ENCODE peak calls at places on chromosomes 11 and 22, in six cellular contexts. Z is K562, Y is upper lobe of left lung, J is HCT116, O is HepG2, V is GM12878. C is an unnamed sample.

GRCh38 chr11:112195906-112196305 is 20.6 kb downstream of the BCO2 start:
- ATAC-seq in Z (peak), Y (no peak), J (no peak), O (no peak), V (no peak), C (peak)

GRCh38 chr11:73999581-74000306 is 9.1 kb downstream of the UCP3 start:
- ATAC-seq in Z (no peak), Y (no peak), J (no peak), O (no peak), V (no peak), C (no peak)

GRCh38 chr22:50184004-50184461 is 1.7 kb upstream of the TRABD start:
- ATAC-seq in Z (peak), Y (peak), J (no peak), O (peak), V (no peak), C (peak)

GRCh38 chr11:62875698-62876483 is 4.8 kb upstream of the SLC3A2 start:
- ATAC-seq in Z (no peak), Y (no peak), J (no peak), O (peak), V (no peak), C (no peak)

GRCh38 chr22:48578138-48579034 is 1249.3 kb downstream of the BRD1 start:
- ATAC-seq in Z (no peak), Y (no peak), J (no peak), O (peak), V (no peak), C (no peak)

GRCh38 chr22:29766632-29767288 is at the start of gene ZMAT5:
- ATAC-seq in Z (peak), Y (peak), J (peak), O (peak), V (peak), C (peak)

GRCh38 chr11:73671701-73672100 is 25.3 kb downstream of the PLEKHB1 start:
- ATAC-seq in Z (peak), Y (no peak), J (no peak), O (peak), V (no peak), C (peak)

GRCh38 chr11:103585911-103586310 is 450.5 kb upstream of the DDI1 start:
- ATAC-seq in Z (no peak), Y (no peak), J (no peak), O (no peak), V (no peak), C (no peak)

GRCh38 chr11:11558352-11558751 is 63.5 kb downstream of the GALNT18 start:
- ATAC-seq in Z (no peak), Y (peak), J (no peak), O (no peak), V (no peak), C (no peak)

GRCh38 chr11:35013514-35014191 is 97.2 kb downstream of the PDHX start:
- ATAC-seq in Z (no peak), Y (no peak), J (no peak), O (no peak), V (peak), C (no peak)

GRCh38 chr22:46561435-46561905 is 24.1 kb upstream of the CELSR1 start:
- ATAC-seq in Z (peak), Y (no peak), J (peak), O (peak), V (peak), C (no peak)

GRCh38 chr11:112880454-112880853 is 80.8 kb upstream of the NCAM1 start:
- ATAC-seq in Z (no peak), Y (no peak), J (no peak), O (no peak), V (no peak), C (no peak)

GRCh38 chr11:46942172-46942571 is 5.6 kb downstream of the CSTPP1 start:
- ATAC-seq in Z (no peak), Y (peak), J (no peak), O (no peak), V (no peak), C (no peak)

GRCh38 chr11:113906038-113906437 is 1.4 kb downstream of the HTR3B start:
- ATAC-seq in Z (peak), Y (no peak), J (peak), O (peak), V (no peak), C (no peak)

GRCh38 chr22:33848251-33848650 is 72.0 kb downstream of the LARGE1 start:
- ATAC-seq in Z (no peak), Y (no peak), J (no peak), O (no peak), V (no peak), C (no peak)

GRCh38 chr11:119714590-119714989 is 14.4 kb downstream of the NECTIN1 start:
- ATAC-seq in Z (no peak), Y (no peak), J (no peak), O (no peak), V (no peak), C (no peak)

GRCh38 chr11:66271816-66272215 is 3.4 kb downstream of the RAB1B start:
- ATAC-seq in Z (no peak), Y (no peak), J (no peak), O (no peak), V (no peak), C (no peak)

GRCh38 chr11:33478111-33478573 is 221.0 kb downstream of the HIPK3 start:
- ATAC-seq in Z (no peak), Y (no peak), J (no peak), O (peak), V (peak), C (no peak)

GRCh38 chr11:30825723-30826122 is 239.6 kb upstream of the MPPED2 start:
- ATAC-seq in Z (no peak), Y (peak), J (no peak), O (no peak), V (no peak), C (no peak)

GRCh38 chr11:16831281-16832192 is 93.1 kb downstream of the C11orf58 start:
- ATAC-seq in Z (no peak), Y (no peak), J (no peak), O (no peak), V (no peak), C (no peak)

GRCh38 chr11:35346472-35347136 is 72.8 kb downstream of the SLC1A2 start:
- ATAC-seq in Z (no peak), Y (no peak), J (no peak), O (peak), V (no peak), C (no peak)

GRCh38 chr11:66420671-66421476 is at the start of gene NPAS4:
- ATAC-seq in Z (no peak), Y (no peak), J (no peak), O (no peak), V (no peak), C (peak)

GRCh38 chr22:20786536-20786979 is 12.6 kb downstream of the SERPIND1 start:
- ATAC-seq in Z (no peak), Y (no peak), J (no peak), O (no peak), V (no peak), C (no peak)

GRCh38 chr22:38788417-38788816 is 5.5 kb downstream of the DNAL4 start:
- ATAC-seq in Z (no peak), Y (peak), J (no peak), O (no peak), V (no peak), C (peak)

GRCh38 chr22:48808038-48808960 is 1019.4 kb downstream of the BRD1 start:
- ATAC-seq in Z (no peak), Y (no peak), J (no peak), O (no peak), V (no peak), C (no peak)

GRCh38 chr11:124793466-124794278 is 6.5 kb downstream of the MSANTD2 start:
- ATAC-seq in Z (peak), Y (no peak), J (peak), O (peak), V (peak), C (no peak)

GRCh38 chr11:133957926-133958325 is 1.2 kb upstream of the IGSF9B start:
- ATAC-seq in Z (no peak), Y (peak), J (no peak), O (no peak), V (no peak), C (peak)

GRCh38 chr11:60944504-60945294 is 7.3 kb downstream of the SLC15A3 start:
- ATAC-seq in Z (peak), Y (no peak), J (peak), O (peak), V (peak), C (no peak)

GRCh38 chr22:19105867-19106802 is 16.1 kb downstream of the DGCR2 start:
- ATAC-seq in Z (peak), Y (no peak), J (peak), O (peak), V (peak), C (no peak)

DNA sequence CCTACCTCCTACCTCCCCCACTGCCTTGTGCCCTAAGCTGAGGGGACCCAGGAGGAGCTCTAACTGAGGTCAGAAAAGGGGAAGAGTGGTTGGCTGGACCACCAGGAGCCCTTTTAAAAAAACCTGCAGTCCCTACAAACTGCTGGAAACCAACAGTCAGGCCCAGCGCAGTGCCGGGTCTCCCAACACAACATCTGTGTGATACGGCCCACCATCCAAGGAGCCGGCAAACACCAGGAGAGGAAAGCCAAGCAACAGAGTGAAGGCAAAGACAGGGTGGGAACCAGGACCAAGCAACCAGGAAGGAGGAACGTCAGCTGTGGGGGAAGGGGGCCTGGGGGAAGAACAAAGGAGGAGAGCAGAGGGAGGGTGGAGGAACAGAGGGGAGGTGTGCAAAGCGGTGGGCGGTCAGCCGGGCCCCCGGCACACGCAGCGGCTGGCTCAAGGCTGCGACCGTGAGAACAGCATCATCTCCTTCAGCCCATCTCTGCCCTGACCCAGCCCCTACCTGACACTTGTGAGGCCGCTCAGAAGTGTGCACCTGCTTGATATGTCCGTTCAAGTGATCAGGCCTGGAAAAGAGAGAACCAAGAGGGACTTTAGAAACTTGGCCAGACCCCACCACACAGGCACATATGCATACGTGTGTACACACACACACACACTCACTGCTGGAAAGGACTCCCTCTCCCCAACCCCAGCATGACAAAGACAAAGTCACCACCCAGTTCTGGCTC is 3.6 kb downstream of the PATZ1 start:
- ATAC-seq in Z (no peak), Y (no peak), J (no peak), O (no peak), V (no peak), C (no peak)
- TF ChIP-seq POLR2AphosphoS5 in Z (no peak), Y (no peak), J (no peak), O (no peak), V (no peak), C (no peak)

DNA sequence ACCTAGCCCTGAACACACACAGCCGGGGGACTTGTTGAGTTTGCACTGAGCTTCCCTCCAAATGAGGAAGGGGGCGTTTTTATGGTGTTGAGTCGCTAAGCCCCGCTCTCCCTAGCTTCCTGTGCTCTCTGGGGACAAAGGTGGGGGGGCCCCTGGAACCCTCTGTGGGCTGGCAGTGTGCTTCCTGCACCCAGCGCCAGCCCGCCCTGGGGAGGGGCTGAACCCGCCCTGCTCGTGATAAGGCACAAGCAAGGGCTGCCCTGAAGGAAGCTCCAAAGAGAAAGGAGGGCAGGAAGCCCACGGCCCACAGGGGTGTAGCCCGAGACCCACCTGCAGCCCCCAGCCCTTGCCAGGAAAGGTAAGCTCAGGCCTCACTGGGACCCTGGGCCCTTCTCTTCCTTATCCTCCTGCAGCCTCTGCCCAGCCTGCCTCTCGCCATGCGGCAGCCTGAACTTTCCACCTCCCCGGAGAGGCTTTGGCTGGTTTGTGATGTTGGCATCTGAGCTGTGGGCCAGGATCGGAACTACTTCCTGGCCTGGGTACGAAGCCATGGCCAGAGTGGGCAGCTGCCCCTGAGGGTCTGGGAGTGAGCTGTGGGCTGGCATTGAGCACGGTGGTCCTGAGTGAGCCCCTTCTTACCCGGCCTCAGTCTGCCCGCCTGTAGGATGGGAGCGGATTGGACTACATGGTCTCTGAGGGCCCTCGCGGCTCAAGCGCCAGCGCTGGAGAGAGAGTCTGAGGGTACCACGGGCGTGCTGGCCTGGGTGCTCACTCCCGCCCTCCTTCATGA is at the start of gene FERMT3:
- ATAC-seq in Z (peak), Y (peak), J (no peak), O (no peak), V (peak), C (no peak)
- TF ChIP-seq POLR2A in Z (peak), Y (no peak), J (no peak), O (no peak), V (peak), C (no peak)

DNA sequence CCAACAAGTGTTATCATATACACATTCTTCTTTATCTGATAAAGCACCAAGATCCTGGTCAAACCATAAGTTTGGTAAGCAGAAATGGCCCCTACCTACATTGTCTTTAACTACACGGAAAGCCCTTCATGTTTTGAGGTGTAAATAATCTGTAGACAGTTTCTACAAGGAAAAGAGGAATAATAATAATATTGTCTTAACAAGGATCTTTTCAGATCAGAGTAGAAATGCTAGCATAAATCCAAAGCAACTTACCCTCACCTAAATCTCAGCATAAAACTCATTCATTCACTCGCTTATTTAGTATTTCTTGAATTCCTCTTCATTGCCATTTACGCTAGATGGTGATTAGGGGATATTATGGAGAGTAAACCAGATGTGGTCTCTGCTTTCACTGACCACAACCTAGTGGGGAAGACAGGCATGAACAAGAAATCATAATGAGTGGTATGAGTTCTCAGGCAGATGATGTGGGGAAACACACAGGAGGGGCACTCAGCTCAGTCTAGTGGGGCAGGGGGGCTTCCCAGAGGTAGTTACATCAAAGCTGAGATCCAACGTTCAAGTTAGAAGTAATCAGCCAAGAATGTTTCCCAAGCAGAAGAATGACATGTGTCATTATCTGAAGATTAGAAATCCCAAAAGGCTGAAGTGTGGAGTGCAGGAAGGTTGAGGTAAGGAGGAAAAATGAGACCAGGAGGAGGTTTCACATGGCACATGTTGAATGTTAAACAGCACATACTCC is 65.4 kb upstream of the ZC3H12C start:
- ATAC-seq in Z (no peak), Y (no peak), J (no peak), O (no peak), V (peak), C (no peak)
- TF ChIP-seq POLR2AphosphoS5 in Z (no peak), Y (no peak), J (no peak), O (no peak), V (peak), C (no peak)

DNA sequence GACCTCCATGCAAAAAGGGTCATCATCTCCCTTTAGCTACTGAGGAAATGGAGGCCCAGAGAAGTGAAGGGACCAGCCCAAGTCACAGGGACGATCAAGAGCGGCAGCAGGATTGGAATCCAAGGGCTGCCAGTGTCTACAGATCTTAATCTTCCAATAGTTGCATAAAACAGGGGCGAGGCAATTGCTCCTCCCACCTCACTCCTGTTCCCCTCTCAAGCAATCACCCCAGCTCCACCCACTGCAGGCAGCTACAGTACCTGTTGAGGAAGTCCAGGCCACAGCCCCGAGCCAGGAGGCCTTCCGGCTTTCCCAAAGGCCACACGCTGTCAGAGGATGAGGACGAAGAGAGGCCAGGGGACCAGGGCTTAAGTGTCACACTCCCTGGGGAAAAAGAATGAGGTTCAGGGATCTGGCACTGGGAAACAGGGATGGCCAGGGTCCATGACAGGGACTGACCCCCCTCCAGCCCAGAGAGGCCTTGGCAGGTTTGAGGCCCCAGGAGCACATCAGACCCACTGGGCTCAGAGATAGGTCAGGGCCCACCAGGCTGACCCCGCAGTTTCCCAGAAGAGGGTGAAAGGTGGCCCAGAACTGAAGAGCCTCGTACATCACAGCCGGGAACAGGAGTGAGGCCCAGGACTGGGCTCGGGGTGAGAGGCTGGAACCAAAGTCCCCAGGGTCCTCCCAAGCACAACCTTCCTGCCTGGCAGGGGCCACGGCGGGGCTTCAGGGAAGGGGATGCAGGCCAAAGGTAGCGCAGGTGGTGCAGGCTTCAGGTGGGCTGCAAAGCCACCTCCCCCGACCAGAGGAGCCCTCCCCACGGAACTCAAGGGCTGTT is 16.4 kb upstream of the MFNG start:
- ATAC-seq in Z (peak), Y (peak), J (no peak), O (peak), V (no peak), C (peak)
- TF ChIP-seq POLR2A in Z (no peak), Y (no peak), J (no peak), O (peak), V (no peak), C (no peak)

DNA sequence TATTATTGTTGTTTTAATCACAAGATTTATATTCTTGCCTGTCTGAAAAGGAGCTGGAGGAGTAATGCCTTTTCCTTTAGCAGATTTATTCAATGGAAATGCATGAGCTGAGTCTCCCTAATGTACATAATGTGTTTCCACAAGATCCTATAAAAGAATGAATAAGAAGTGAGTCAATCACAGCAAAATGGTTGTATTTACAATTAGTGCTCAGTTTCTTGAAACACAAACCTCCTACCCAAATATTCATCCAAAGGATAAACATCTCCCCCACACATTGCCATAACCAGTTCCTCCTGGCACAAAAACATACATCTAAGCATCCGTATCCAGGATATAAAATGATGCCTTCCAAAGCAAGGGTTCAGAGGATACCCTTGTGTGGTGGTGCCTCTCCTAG is 33.2 kb downstream of the ME3 start:
- ATAC-seq in Z (no peak), Y (no peak), J (no peak), O (no peak), V (no peak), C (no peak)
- TF ChIP-seq POLR2AphosphoS5 in Z (no peak), Y (no peak), J (no peak), O (no peak), V (no peak), C (no peak)

GRCh38 chr11:63889344-63889743 is 27.6 kb downstream of the RCOR2 start:
- ATAC-seq in Z (no peak), Y (no peak), J (no peak), O (peak), V (no peak), C (no peak)
- TF ChIP-seq POLR2A in Z (no peak), Y (no peak), J (no peak), O (no peak), V (no peak), C (no peak)